ENCODE peak calls at places on chromosomes 16 and 17, in five cellular contexts. One of them, this sample, is unnamed.

GRCh38 chr16:23824909-23825308 is 10.9 kb upstream of the PRKCB start:
- DNase-seq in GM23338: no peak
- DNase-seq in heart right ventricle: no peak
- DNase-seq in hepatocyte: no peak
- DNase-seq in mammary epithelial cell: no peak
- DNase-seq in this sample: no peak

GRCh38 chr16:14486520-14487303 is 143.3 kb downstream of the PARN start:
- DNase-seq in hepatocyte: peak; percentile 92
- DNase-seq in mammary epithelial cell: peak; percentile 87
- DNase-seq in heart right ventricle: peak; percentile 87
- DNase-seq in GM23338: peak; percentile 46
- DNase-seq in this sample: peak; percentile 92

GRCh38 chr17:14381606-14382005 is 80.7 kb downstream of the HS3ST3B1 start:
- DNase-seq in heart right ventricle: no peak
- DNase-seq in mammary epithelial cell: no peak
- DNase-seq in hepatocyte: no peak
- DNase-seq in GM23338: no peak
- DNase-seq in this sample: no peak

GRCh38 chr16:58236231-58236690 is 38.4 kb upstream of the CSNK2A2 start:
- DNase-seq in hepatocyte: peak; percentile 79
- DNase-seq in mammary epithelial cell: peak; percentile 61
- DNase-seq in GM23338: peak; percentile 97
- DNase-seq in heart right ventricle: peak; percentile 66
- DNase-seq in this sample: peak; percentile 71

GRCh38 chr17:2179615-2180295 is 123.8 kb downstream of the SMG6 start:
- DNase-seq in GM23338: no peak
- DNase-seq in hepatocyte: peak; percentile 89
- DNase-seq in heart right ventricle: peak; percentile 97
- DNase-seq in mammary epithelial cell: no peak
- DNase-seq in this sample: peak; percentile 71

GRCh38 chr17:71613996-71614395 is 506.8 kb upstream of the SOX9 start:
- DNase-seq in heart right ventricle: no peak
- DNase-seq in mammary epithelial cell: no peak
- DNase-seq in hepatocyte: no peak
- DNase-seq in GM23338: no peak
- DNase-seq in this sample: no peak

GRCh38 chr17:1529863-1530262 is 13.5 kb upstream of the INPP5K start:
- DNase-seq in heart right ventricle: no peak
- DNase-seq in GM23338: no peak
- DNase-seq in hepatocyte: no peak
- DNase-seq in mammary epithelial cell: no peak
- DNase-seq in this sample: no peak

GRCh38 chr17:60586288-60586974 is 13.6 kb upstream of the PPM1D start:
- DNase-seq in hepatocyte: peak; percentile 40
- DNase-seq in heart right ventricle: no peak
- DNase-seq in mammary epithelial cell: no peak
- DNase-seq in GM23338: peak; percentile 68
- DNase-seq in this sample: no peak

GRCh38 chr16:87129771-87130170 is 187.4 kb downstream of the C16orf95 start:
- DNase-seq in hepatocyte: no peak
- DNase-seq in mammary epithelial cell: peak; percentile 74
- DNase-seq in GM23338: no peak
- DNase-seq in heart right ventricle: no peak
- DNase-seq in this sample: no peak

GRCh38 chr17:66720027-66720426 is 114.9 kb upstream of the CACNG5 start:
- DNase-seq in GM23338: no peak
- DNase-seq in mammary epithelial cell: no peak
- DNase-seq in hepatocyte: no peak
- DNase-seq in heart right ventricle: no peak
- DNase-seq in this sample: no peak

GRCh38 chr16:64731891-64732290 is 390.0 kb downstream of the CDH11 start:
- DNase-seq in heart right ventricle: no peak
- DNase-seq in GM23338: no peak
- DNase-seq in hepatocyte: no peak
- DNase-seq in mammary epithelial cell: no peak
- DNase-seq in this sample: no peak

GRCh38 chr16:70647461-70648359 is 1.4 kb downstream of the IL34 start:
- DNase-seq in GM23338: no peak
- DNase-seq in hepatocyte: no peak
- DNase-seq in heart right ventricle: no peak
- DNase-seq in mammary epithelial cell: no peak
- DNase-seq in this sample: no peak

GRCh38 chr17:61335845-61336655 is 63.6 kb upstream of the TBX2 start:
- DNase-seq in heart right ventricle: no peak
- DNase-seq in hepatocyte: peak; percentile 47
- DNase-seq in GM23338: no peak
- DNase-seq in mammary epithelial cell: no peak
- DNase-seq in this sample: peak; percentile 72

GRCh38 chr17:8838551-8839095 is 28.9 kb downstream of the PIK3R6 start:
- DNase-seq in hepatocyte: no peak
- DNase-seq in mammary epithelial cell: no peak
- DNase-seq in heart right ventricle: no peak
- DNase-seq in GM23338: no peak
- DNase-seq in this sample: no peak

GRCh38 chr17:72580321-72581127 is 459.7 kb downstream of the SOX9 start:
- DNase-seq in hepatocyte: peak; percentile 82
- DNase-seq in mammary epithelial cell: peak; percentile 90
- DNase-seq in heart right ventricle: no peak
- DNase-seq in GM23338: no peak
- DNase-seq in this sample: peak; percentile 84

GRCh38 chr17:69928586-69928985 is 146.4 kb upstream of the KCNJ16 start:
- DNase-seq in mammary epithelial cell: no peak
- DNase-seq in heart right ventricle: no peak
- DNase-seq in hepatocyte: no peak
- DNase-seq in GM23338: no peak
- DNase-seq in this sample: no peak

GRCh38 chr16:51431517-51432241 is 280.6 kb upstream of the SALL1 start:
- DNase-seq in heart right ventricle: no peak
- DNase-seq in mammary epithelial cell: peak; percentile 97
- DNase-seq in hepatocyte: peak; percentile 83
- DNase-seq in GM23338: no peak
- DNase-seq in this sample: no peak

GRCh38 chr16:56610609-56611111 is 2.3 kb downstream of the MT2A start:
- DNase-seq in heart right ventricle: peak; percentile 52
- DNase-seq in GM23338: no peak
- DNase-seq in hepatocyte: peak; percentile 41
- DNase-seq in mammary epithelial cell: no peak
- DNase-seq in this sample: no peak

GRCh38 chr17:62735027-62735651 is 73.0 kb downstream of the MARCHF10 start:
- DNase-seq in mammary epithelial cell: no peak
- DNase-seq in hepatocyte: no peak
- DNase-seq in GM23338: no peak
- DNase-seq in heart right ventricle: no peak
- DNase-seq in this sample: no peak

GRCh38 chr17:58375216-58375615 is 23.2 kb upstream of the SUPT4H1 start:
- DNase-seq in heart right ventricle: no peak
- DNase-seq in GM23338: no peak
- DNase-seq in mammary epithelial cell: no peak
- DNase-seq in hepatocyte: no peak
- DNase-seq in this sample: no peak

GRCh38 chr16:20191566-20191965 is 117.9 kb upstream of the GPR139 start:
- DNase-seq in heart right ventricle: no peak
- DNase-seq in hepatocyte: no peak
- DNase-seq in GM23338: no peak
- DNase-seq in mammary epithelial cell: no peak
- DNase-seq in this sample: no peak

GRCh38 chr17:40070895-40071719 is 8.3 kb downstream of the THRA start:
- DNase-seq in heart right ventricle: peak; percentile 57
- DNase-seq in mammary epithelial cell: no peak
- DNase-seq in GM23338: peak; percentile 51
- DNase-seq in hepatocyte: peak; percentile 79
- DNase-seq in this sample: peak; percentile 98

GRCh38 chr17:1197781-1198490 is 18.2 kb upstream of the ABR start:
- DNase-seq in heart right ventricle: peak; percentile 81
- DNase-seq in GM23338: no peak
- DNase-seq in mammary epithelial cell: no peak
- DNase-seq in hepatocyte: peak; percentile 50
- DNase-seq in this sample: peak; percentile 69

GRCh38 chr17:21523482-21524210 is 147.5 kb downstream of the KCNJ12 start:
- DNase-seq in hepatocyte: no peak
- DNase-seq in heart right ventricle: no peak
- DNase-seq in GM23338: no peak
- DNase-seq in mammary epithelial cell: no peak
- DNase-seq in this sample: no peak

GRCh38 chr16:17414421-17414820 is 56.3 kb downstream of the XYLT1 start:
- DNase-seq in hepatocyte: no peak
- DNase-seq in GM23338: no peak
- DNase-seq in mammary epithelial cell: no peak
- DNase-seq in heart right ventricle: no peak
- DNase-seq in this sample: no peak

GRCh38 chr17:79956853-79957252 is 78.8 kb downstream of the TBC1D16 start:
- DNase-seq in hepatocyte: no peak
- DNase-seq in GM23338: no peak
- DNase-seq in heart right ventricle: no peak
- DNase-seq in mammary epithelial cell: no peak
- DNase-seq in this sample: no peak

GRCh38 chr16:31876955-31877828 is 3.6 kb downstream of the ZNF267 start:
- DNase-seq in GM23338: no peak
- DNase-seq in mammary epithelial cell: peak; percentile 98
- DNase-seq in heart right ventricle: no peak
- DNase-seq in hepatocyte: peak; percentile 63
- DNase-seq in this sample: no peak

GRCh38 chr16:4089811-4090293 is 26.4 kb downstream of the ADCY9 start:
- DNase-seq in mammary epithelial cell: no peak
- DNase-seq in hepatocyte: no peak
- DNase-seq in heart right ventricle: no peak
- DNase-seq in GM23338: no peak
- DNase-seq in this sample: no peak

GRCh38 chr16:88977845-88978607 is 1.0 kb upstream of the CBFA2T3 start:
- DNase-seq in hepatocyte: no peak
- DNase-seq in GM23338: no peak
- DNase-seq in heart right ventricle: no peak
- DNase-seq in mammary epithelial cell: no peak
- DNase-seq in this sample: no peak
- H3K4me1 ChIP-seq in hepatocyte: no peaks in the 10 kb centered on the region
- H3K4me1 ChIP-seq in GM23338: no peaks in the 10 kb centered on the region
- H3K4me1 ChIP-seq in heart right ventricle: peaks cover 9% of the 10 kb centered on the region
- H3K4me1 ChIP-seq in mammary epithelial cell: no peaks in the 10 kb centered on the region
- H3K4me1 ChIP-seq in this sample: peaks cover 10% of the 10 kb centered on the region

GRCh38 chr17:81390029-81390428 is 5.2 kb upstream of the BAHCC1 start:
- DNase-seq in mammary epithelial cell: no peak
- DNase-seq in heart right ventricle: no peak
- DNase-seq in GM23338: no peak
- DNase-seq in hepatocyte: no peak
- DNase-seq in this sample: no peak
- H3K4me1 ChIP-seq in mammary epithelial cell: peaks cover 28% of the 10 kb centered on the region
- H3K4me1 ChIP-seq in heart right ventricle: peaks cover 63% of the 10 kb centered on the region
- H3K4me1 ChIP-seq in GM23338: peaks cover 58% of the 10 kb centered on the region
- H3K4me1 ChIP-seq in hepatocyte: peaks cover 76% of the 10 kb centered on the region
- H3K4me1 ChIP-seq in this sample: peaks cover 78% of the 10 kb centered on the region

GRCh38 chr17:77959926-77960521 is 1.5 kb downstream of the TNRC6C start:
- DNase-seq in hepatocyte: peak; percentile 11
- DNase-seq in mammary epithelial cell: no peak
- DNase-seq in heart right ventricle: peak; percentile 15
- DNase-seq in GM23338: peak; percentile 60
- DNase-seq in this sample: no peak

GRCh38 chr17:77957215-77957868 is 1.2 kb upstream of the TNRC6C start:
- DNase-seq in GM23338: peak; percentile 38
- DNase-seq in mammary epithelial cell: peak; percentile 19
- DNase-seq in hepatocyte: peak; percentile 20
- DNase-seq in heart right ventricle: no peak
- DNase-seq in this sample: no peak

GRCh38 chr17:77957869-77958715 is at the start of gene TNRC6C:
- DNase-seq in heart right ventricle: peak; percentile 100
- DNase-seq in GM23338: peak; percentile 100
- DNase-seq in mammary epithelial cell: peak; percentile 97
- DNase-seq in hepatocyte: peak; percentile 100
- DNase-seq in this sample: peak; percentile 100

GRCh38 chr17:77959216-77959925 is 868 bp downstream of the TNRC6C start:
- DNase-seq in heart right ventricle: no peak
- DNase-seq in GM23338: peak; percentile 44
- DNase-seq in hepatocyte: peak; percentile 57
- DNase-seq in mammary epithelial cell: peak; percentile 19
- DNase-seq in this sample: peak; percentile 35

GRCh38 chr17:77958716-77959215 is 263 bp downstream of the TNRC6C start:
- DNase-seq in GM23338: no peak
- DNase-seq in hepatocyte: no peak
- DNase-seq in heart right ventricle: no peak
- DNase-seq in mammary epithelial cell: no peak
- DNase-seq in this sample: no peak
- H3K4me1 ChIP-seq in GM23338: peaks cover 42% of the 10 kb centered on the region
- H3K4me1 ChIP-seq in hepatocyte: peaks cover 13% of the 10 kb centered on the region
- H3K4me1 ChIP-seq in heart right ventricle: peaks cover 40% of the 10 kb centered on the region
- H3K4me1 ChIP-seq in mammary epithelial cell: peaks cover 25% of the 10 kb centered on the region
- H3K4me1 ChIP-seq in this sample: peaks cover 38% of the 10 kb centered on the region

DNA sequence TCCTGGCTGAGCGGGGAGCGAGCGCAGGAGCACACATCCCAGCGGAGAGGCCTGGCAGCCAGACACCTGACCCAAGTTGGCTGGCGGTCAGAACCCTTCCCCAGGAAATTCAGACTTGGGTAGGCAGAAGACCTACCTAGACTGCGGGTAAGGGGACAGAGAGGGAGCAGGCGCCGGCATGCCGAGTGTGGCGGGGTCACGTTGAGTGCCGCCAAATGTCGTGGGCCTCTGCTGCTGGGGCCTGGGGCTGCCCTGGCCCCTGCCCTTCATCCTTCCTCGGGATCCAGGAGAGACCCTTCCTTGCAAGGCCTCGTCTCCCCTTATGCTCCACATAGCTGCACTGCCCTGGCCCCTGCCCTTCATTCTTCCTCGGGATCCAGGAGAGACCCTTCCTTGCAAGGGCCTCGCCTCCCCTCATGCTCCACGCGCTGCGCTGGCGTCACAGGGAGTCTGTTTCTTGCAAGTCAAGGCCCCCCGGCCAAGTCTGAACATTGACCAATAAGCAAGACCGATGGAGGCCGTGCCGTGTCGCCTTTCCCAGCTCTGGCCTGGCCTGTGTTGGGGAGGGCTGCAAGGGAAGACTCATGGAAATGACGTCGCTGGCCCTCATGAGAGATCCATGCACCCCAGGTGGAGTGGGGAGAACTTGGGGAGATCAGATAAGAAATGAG is 47.8 kb downstream of the MGAT5B start:
- DNase-seq in heart right ventricle: no peak
- DNase-seq in GM23338: no peak
- DNase-seq in mammary epithelial cell: no peak
- DNase-seq in hepatocyte: no peak
- DNase-seq in this sample: no peak
- H3K4me1 ChIP-seq in heart right ventricle: peaks cover 3% of the 10 kb centered on the region
- H3K4me1 ChIP-seq in GM23338: no peaks in the 10 kb centered on the region
- H3K4me1 ChIP-seq in mammary epithelial cell: no peaks in the 10 kb centered on the region
- H3K4me1 ChIP-seq in hepatocyte: no peaks in the 10 kb centered on the region
- H3K4me1 ChIP-seq in this sample: no peaks in the 10 kb centered on the region

DNA sequence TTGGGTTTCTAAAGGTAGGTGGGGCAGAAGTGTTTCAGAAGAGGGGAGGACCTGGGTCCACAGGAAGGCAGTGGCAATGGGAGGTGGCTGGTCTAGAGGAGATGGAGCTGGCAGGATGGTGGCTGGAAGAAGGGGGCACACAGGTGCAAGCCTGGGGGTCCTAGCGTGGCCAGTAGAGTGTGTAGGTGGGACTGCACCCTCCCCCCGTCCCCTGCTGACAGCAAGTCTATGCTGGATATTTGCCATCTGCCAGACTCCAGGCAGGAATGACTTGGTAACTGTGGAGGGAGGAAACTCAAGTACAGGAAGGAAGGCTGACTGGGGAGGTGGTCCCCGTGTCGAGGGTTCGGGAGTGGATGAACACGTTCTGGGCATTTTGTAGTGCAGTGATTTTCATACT is 8.6 kb downstream of the MED9 start:
- DNase-seq in heart right ventricle: no peak
- DNase-seq in mammary epithelial cell: no peak
- DNase-seq in hepatocyte: no peak
- DNase-seq in GM23338: no peak
- DNase-seq in this sample: no peak
- H3K4me1 ChIP-seq in heart right ventricle: peaks cover 45% of the 10 kb centered on the region
- H3K4me1 ChIP-seq in mammary epithelial cell: peaks cover 12% of the 10 kb centered on the region
- H3K4me1 ChIP-seq in hepatocyte: no peaks in the 10 kb centered on the region
- H3K4me1 ChIP-seq in GM23338: no peaks in the 10 kb centered on the region
- H3K4me1 ChIP-seq in this sample: peaks cover 21% of the 10 kb centered on the region

GRCh38 chr17:45318561-45319230 is 1.9 kb upstream of the MAP3K14 start:
- DNase-seq in heart right ventricle: no peak
- DNase-seq in mammary epithelial cell: peak; percentile 80
- DNase-seq in hepatocyte: no peak
- DNase-seq in GM23338: no peak
- DNase-seq in this sample: peak; percentile 56
- H3K4me1 ChIP-seq in heart right ventricle: peaks cover 24% of the 10 kb centered on the region
- H3K4me1 ChIP-seq in mammary epithelial cell: peaks cover 64% of the 10 kb centered on the region
- H3K4me1 ChIP-seq in hepatocyte: peaks cover 32% of the 10 kb centered on the region
- H3K4me1 ChIP-seq in GM23338: peaks cover 25% of the 10 kb centered on the region
- H3K4me1 ChIP-seq in this sample: peaks cover 37% of the 10 kb centered on the region